ENCODE peak calls at places on chromosomes 13 and 19, in nine cellular contexts. S is stomach, R is uterus, L is breast epithelium, G is heart left ventricle, Z is NB4, F is sigmoid colon, T is IMR-90, B is ovary. M is an unnamed sample.

GRCh38 chr13:44212633-44213387 is 160.8 kb upstream of the SERP2 start:
- DNase-seq in S (no peak), R (no peak), L (no peak), G (no peak), Z (no peak), F (peak; percentile 87), T (peak; percentile 77), B (no peak), M (no peak)

GRCh38 chr19:49555600-49556411 is 24.6 kb downstream of the NOSIP start:
- DNase-seq in S (peak; percentile 54), R (peak; percentile 77), L (no peak), G (peak; percentile 39), Z (peak; percentile 48), F (peak; percentile 91), T (no peak), B (peak; percentile 70), M (no peak)

GRCh38 chr19:40279761-40280607 is 5.2 kb downstream of the AKT2 start:
- DNase-seq in S (no peak), R (no peak), L (no peak), G (no peak), Z (peak; percentile 23), F (no peak), T (no peak), B (no peak), M (no peak)

GRCh38 chr13:113076681-113077401 is 28.8 kb upstream of the F7 start:
- DNase-seq in S (no peak), R (no peak), L (no peak), G (no peak), Z (no peak), F (peak; percentile 57), T (no peak), B (no peak), M (no peak)

GRCh38 chr13:80141114-80141849 is 199.6 kb downstream of the SPRY2 start:
- DNase-seq in S (peak; percentile 36), R (peak; percentile 26), L (no peak), G (peak; percentile 71), Z (no peak), F (no peak), T (peak; percentile 78), B (peak; percentile 51), M (no peak)

GRCh38 chr19:46413262-46414031 is at the start of gene CCDC8:
- DNase-seq in S (no peak), R (peak; percentile 95), L (peak; percentile 73), G (peak; percentile 91), Z (peak; percentile 79), F (peak; percentile 95), T (peak; percentile 92), B (peak; percentile 96), M (no peak)

GRCh38 chr19:37979547-37980082 is 72.6 kb downstream of the SIPA1L3 start:
- DNase-seq in S (peak; percentile 67), R (no peak), L (no peak), G (no peak), Z (no peak), F (no peak), T (no peak), B (no peak), M (no peak)

GRCh38 chr13:95032114-95032513 is 269.1 kb downstream of the ABCC4 start:
- DNase-seq in S (no peak), R (no peak), L (no peak), G (no peak), Z (no peak), F (no peak), T (no peak), B (no peak), M (no peak)

GRCh38 chr13:33746867-33747266 is 71.1 kb upstream of the RFC3 start:
- DNase-seq in S (no peak), R (no peak), L (no peak), G (no peak), Z (no peak), F (no peak), T (no peak), B (no peak), M (no peak)

GRCh38 chr19:43752287-43752875 is 2.4 kb downstream of the SMG9 start:
- DNase-seq in S (no peak), R (no peak), L (no peak), G (no peak), Z (no peak), F (no peak), T (no peak), B (no peak), M (no peak)

GRCh38 chr19:34555447-34555846 is 73.9 kb downstream of the WTIP start:
- DNase-seq in S (no peak), R (no peak), L (no peak), G (no peak), Z (peak; percentile 20), F (no peak), T (no peak), B (no peak), M (no peak)

GRCh38 chr19:4124638-4125037 is 716 bp upstream of the MAP2K2 start:
- DNase-seq in S (no peak), R (no peak), L (no peak), G (no peak), Z (no peak), F (no peak), T (no peak), B (no peak), M (no peak)

GRCh38 chr19:13150187-13150918 is at the start of the genes IER2 and STX10:
- DNase-seq in S (peak; percentile 95), R (peak; percentile 96), L (peak; percentile 97), G (peak; percentile 98), Z (peak; percentile 94), F (peak; percentile 99), T (peak; percentile 94), B (peak; percentile 97), M (peak; percentile 96)

GRCh38 chr13:65499251-65499650 is 1730.9 kb downstream of the PCDH9 start:
- DNase-seq in S (no peak), R (no peak), L (no peak), G (no peak), Z (no peak), F (no peak), T (no peak), B (no peak), M (no peak)

GRCh38 chr13:66546534-66547379 is 683.4 kb downstream of the PCDH9 start:
- DNase-seq in S (no peak), R (no peak), L (no peak), G (no peak), Z (no peak), F (no peak), T (peak; percentile 80), B (no peak), M (no peak)

GRCh38 chr13:60369242-60369641 is 27.8 kb upstream of the TDRD3 start:
- DNase-seq in S (no peak), R (no peak), L (no peak), G (no peak), Z (no peak), F (no peak), T (peak; percentile 2), B (no peak), M (no peak)

GRCh38 chr13:41827507-41828213 is 133.2 kb downstream of the VWA8 start:
- DNase-seq in S (no peak), R (peak; percentile 24), L (no peak), G (no peak), Z (peak; percentile 9), F (no peak), T (peak; percentile 94), B (no peak), M (no peak)

GRCh38 chr13:29594310-29594709 is 1.2 kb downstream of the SLC7A1 start:
- DNase-seq in S (peak; percentile 53), R (peak; percentile 52), L (no peak), G (no peak), Z (no peak), F (peak; percentile 78), T (peak; percentile 91), B (no peak), M (peak; percentile 40)
- TF ChIP-seq POLR2A in S (no peak), R (no peak), L (no peak), G (no peak), Z (no peak), F (no peak), T (peak; percentile 62), B (no peak), M (no peak)

DNA sequence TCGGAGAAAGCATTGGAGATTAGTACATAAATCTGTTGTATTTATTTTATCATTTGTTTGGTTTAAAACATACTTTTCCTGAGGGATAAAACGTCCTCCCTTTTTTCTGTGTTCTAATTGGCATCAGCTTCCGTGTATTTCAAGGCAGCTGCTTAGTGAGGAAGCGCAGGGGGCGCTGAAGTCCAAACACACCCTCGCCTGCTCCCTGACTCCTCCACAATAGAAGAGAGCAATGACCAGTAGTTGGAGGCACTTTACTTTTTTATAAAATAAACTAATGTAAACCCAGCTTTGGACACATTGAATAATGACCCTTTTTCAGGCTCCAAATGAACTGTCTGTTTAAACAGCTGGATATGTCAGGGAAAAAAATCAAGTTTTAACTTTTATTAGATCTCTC is 79.9 kb downstream of the RNASEH2B start:
- DNase-seq in S (no peak), R (peak; percentile 66), L (no peak), G (no peak), Z (no peak), F (no peak), T (no peak), B (peak; percentile 37), M (no peak)
- TF ChIP-seq CTCF in S (no peak), R (peak; percentile 46), L (no peak), G (peak; percentile 43), Z (no peak), F (no peak), T (peak; percentile 5), B (no peak), M (no peak)

DNA sequence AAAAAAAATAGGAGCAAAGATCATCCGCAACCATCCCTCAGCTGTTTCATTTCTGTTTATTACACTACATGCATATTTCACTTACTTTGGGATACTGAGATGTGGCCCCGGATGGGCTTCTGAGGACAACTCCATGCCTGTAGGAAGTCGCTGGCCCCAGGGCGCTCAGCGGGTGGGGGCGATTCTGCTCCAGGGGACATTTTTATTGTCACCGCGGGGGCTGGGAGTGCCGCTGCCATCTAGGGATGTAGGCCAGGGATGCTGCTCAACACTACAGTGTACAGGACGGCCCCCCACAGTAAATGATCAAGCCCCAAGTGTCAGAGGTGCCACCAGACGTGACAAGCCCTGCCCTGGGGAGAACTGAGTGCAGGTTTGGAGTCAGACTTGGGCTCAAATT is 6.4 kb upstream of the BST2 start:
- DNase-seq in S (no peak), R (no peak), L (no peak), G (no peak), Z (no peak), F (no peak), T (no peak), B (no peak), M (no peak)
- H3K4me3 ChIP-seq in S (no peak overlapping the region), R (no peak overlapping the region), L (no peak overlapping the region), G (no peak overlapping the region), Z (no peak overlapping the region), F (no peak overlapping the region), T (no peak overlapping the region), B (no peak overlapping the region), M (no peak overlapping the region)

GRCh38 chr13:100987993-100988392 is 313.4 kb upstream of the TMTC4 start:
- DNase-seq in S (no peak), R (no peak), L (no peak), G (no peak), Z (no peak), F (no peak), T (peak; percentile 26), B (no peak), M (no peak)

GRCh38 chr13:100984349-100984748 is 309.8 kb upstream of the TMTC4 start:
- DNase-seq in S (no peak), R (no peak), L (no peak), G (no peak), Z (no peak), F (no peak), T (no peak), B (no peak), M (no peak)

GRCh38 chr13:100986571-100986970 is 312.0 kb upstream of the TMTC4 start:
- DNase-seq in S (no peak), R (no peak), L (no peak), G (no peak), Z (no peak), F (no peak), T (no peak), B (no peak), M (no peak)

GRCh38 chr13:100989424-100989823 is 314.8 kb upstream of the TMTC4 start:
- DNase-seq in S (no peak), R (no peak), L (no peak), G (no peak), Z (no peak), F (no peak), T (no peak), B (no peak), M (no peak)
- TF ChIP-seq POLR2A in S (no peak), R (no peak), L (no peak), G (no peak), Z (no peak), F (no peak), T (no peak), B (no peak), M (no peak)

M was measured in lower leg skin.